ENCODE peak calls at places on chromosomes 7 and 10, in five cellular contexts. One of them, this sample, is unnamed.

GRCh38 chr10:122301055-122301810 is 30.1 kb downstream of the BTBD16 start:
- DNase-seq in cardiac septum: no peak
- DNase-seq in activated CD4-positive, alpha-beta memory T cell treated with anti-CD3 and anti-CD28 coated beads, Interleukin-2, amount 10 ng/mL, durations not matched to agents 7 days and 5 days: peak
- DNase-seq in stimulated activated CD4-positive, alpha-beta T cell treated with anti-CD3 and anti-CD28 coated beads, Interleukin-15, amount 100 ng/mL, for 1 hour: no peak
- DNase-seq in DMS153: no peak
- DNase-seq in this sample: no peak

GRCh38 chr10:131204406-131205152 is 106.9 kb downstream of the TCERG1L start:
- DNase-seq in stimulated activated CD4-positive, alpha-beta T cell treated with anti-CD3 and anti-CD28 coated beads, Interleukin-15, amount 100 ng/mL, for 1 hour: no peak
- DNase-seq in DMS153: no peak
- DNase-seq in cardiac septum: peak
- DNase-seq in activated CD4-positive, alpha-beta memory T cell treated with anti-CD3 and anti-CD28 coated beads, Interleukin-2, amount 10 ng/mL, durations not matched to agents 7 days and 5 days: no peak
- DNase-seq in this sample: no peak

GRCh38 chr7:137682596-137682995 is 164.2 kb downstream of the DGKI start:
- DNase-seq in DMS153: no peak
- DNase-seq in stimulated activated CD4-positive, alpha-beta T cell treated with anti-CD3 and anti-CD28 coated beads, Interleukin-15, amount 100 ng/mL, for 1 hour: no peak
- DNase-seq in activated CD4-positive, alpha-beta memory T cell treated with anti-CD3 and anti-CD28 coated beads, Interleukin-2, amount 10 ng/mL, durations not matched to agents 7 days and 5 days: no peak
- DNase-seq in cardiac septum: no peak
- DNase-seq in this sample: no peak

GRCh38 chr7:32948202-32948601 is 9.0 kb upstream of the FKBP9 start:
- DNase-seq in activated CD4-positive, alpha-beta memory T cell treated with anti-CD3 and anti-CD28 coated beads, Interleukin-2, amount 10 ng/mL, durations not matched to agents 7 days and 5 days: no peak
- DNase-seq in stimulated activated CD4-positive, alpha-beta T cell treated with anti-CD3 and anti-CD28 coated beads, Interleukin-15, amount 100 ng/mL, for 1 hour: no peak
- DNase-seq in cardiac septum: no peak
- DNase-seq in DMS153: no peak
- DNase-seq in this sample: no peak

GRCh38 chr7:87600130-87601124 is at the start of gene ABCB1:
- DNase-seq in stimulated activated CD4-positive, alpha-beta T cell treated with anti-CD3 and anti-CD28 coated beads, Interleukin-15, amount 100 ng/mL, for 1 hour: no peak
- DNase-seq in DMS153: no peak
- DNase-seq in activated CD4-positive, alpha-beta memory T cell treated with anti-CD3 and anti-CD28 coated beads, Interleukin-2, amount 10 ng/mL, durations not matched to agents 7 days and 5 days: peak
- DNase-seq in cardiac septum: peak
- DNase-seq in this sample: peak

GRCh38 chr10:79090134-79090803 is 21.5 kb downstream of the ZMIZ1 start:
- DNase-seq in cardiac septum: no peak
- DNase-seq in activated CD4-positive, alpha-beta memory T cell treated with anti-CD3 and anti-CD28 coated beads, Interleukin-2, amount 10 ng/mL, durations not matched to agents 7 days and 5 days: no peak
- DNase-seq in stimulated activated CD4-positive, alpha-beta T cell treated with anti-CD3 and anti-CD28 coated beads, Interleukin-15, amount 100 ng/mL, for 1 hour: no peak
- DNase-seq in DMS153: no peak
- DNase-seq in this sample: no peak

GRCh38 chr10:88883443-88883799 is 3.4 kb downstream of the STAMBPL1 start:
- DNase-seq in cardiac septum: no peak
- DNase-seq in DMS153: no peak
- DNase-seq in stimulated activated CD4-positive, alpha-beta T cell treated with anti-CD3 and anti-CD28 coated beads, Interleukin-15, amount 100 ng/mL, for 1 hour: no peak
- DNase-seq in activated CD4-positive, alpha-beta memory T cell treated with anti-CD3 and anti-CD28 coated beads, Interleukin-2, amount 10 ng/mL, durations not matched to agents 7 days and 5 days: no peak
- DNase-seq in this sample: no peak

GRCh38 chr7:112023282-112023681 is 182.9 kb downstream of the DOCK4 start:
- DNase-seq in activated CD4-positive, alpha-beta memory T cell treated with anti-CD3 and anti-CD28 coated beads, Interleukin-2, amount 10 ng/mL, durations not matched to agents 7 days and 5 days: no peak
- DNase-seq in stimulated activated CD4-positive, alpha-beta T cell treated with anti-CD3 and anti-CD28 coated beads, Interleukin-15, amount 100 ng/mL, for 1 hour: no peak
- DNase-seq in DMS153: no peak
- DNase-seq in cardiac septum: no peak
- DNase-seq in this sample: no peak

GRCh38 chr10:95478935-95479334 is 82.2 kb downstream of the SORBS1 start:
- DNase-seq in activated CD4-positive, alpha-beta memory T cell treated with anti-CD3 and anti-CD28 coated beads, Interleukin-2, amount 10 ng/mL, durations not matched to agents 7 days and 5 days: no peak
- DNase-seq in stimulated activated CD4-positive, alpha-beta T cell treated with anti-CD3 and anti-CD28 coated beads, Interleukin-15, amount 100 ng/mL, for 1 hour: no peak
- DNase-seq in cardiac septum: no peak
- DNase-seq in DMS153: no peak
- DNase-seq in this sample: no peak

GRCh38 chr10:80281784-80282505 is 7.5 kb downstream of the MAT1A start:
- DNase-seq in stimulated activated CD4-positive, alpha-beta T cell treated with anti-CD3 and anti-CD28 coated beads, Interleukin-15, amount 100 ng/mL, for 1 hour: no peak
- DNase-seq in cardiac septum: peak
- DNase-seq in DMS153: no peak
- DNase-seq in activated CD4-positive, alpha-beta memory T cell treated with anti-CD3 and anti-CD28 coated beads, Interleukin-2, amount 10 ng/mL, durations not matched to agents 7 days and 5 days: no peak
- DNase-seq in this sample: peak

GRCh38 chr10:124665980-124666379 is 78.2 kb downstream of the FAM53B start:
- DNase-seq in stimulated activated CD4-positive, alpha-beta T cell treated with anti-CD3 and anti-CD28 coated beads, Interleukin-15, amount 100 ng/mL, for 1 hour: no peak
- DNase-seq in cardiac septum: no peak
- DNase-seq in DMS153: no peak
- DNase-seq in activated CD4-positive, alpha-beta memory T cell treated with anti-CD3 and anti-CD28 coated beads, Interleukin-2, amount 10 ng/mL, durations not matched to agents 7 days and 5 days: no peak
- DNase-seq in this sample: no peak

GRCh38 chr10:114044251-114045070 is 795 bp downstream of the ADRB1 start:
- DNase-seq in stimulated activated CD4-positive, alpha-beta T cell treated with anti-CD3 and anti-CD28 coated beads, Interleukin-15, amount 100 ng/mL, for 1 hour: no peak
- DNase-seq in DMS153: no peak
- DNase-seq in cardiac septum: no peak
- DNase-seq in activated CD4-positive, alpha-beta memory T cell treated with anti-CD3 and anti-CD28 coated beads, Interleukin-2, amount 10 ng/mL, durations not matched to agents 7 days and 5 days: no peak
- DNase-seq in this sample: no peak

GRCh38 chr10:71010730-71011129 is 122.4 kb upstream of the PCBD1 start:
- DNase-seq in activated CD4-positive, alpha-beta memory T cell treated with anti-CD3 and anti-CD28 coated beads, Interleukin-2, amount 10 ng/mL, durations not matched to agents 7 days and 5 days: no peak
- DNase-seq in cardiac septum: no peak
- DNase-seq in DMS153: no peak
- DNase-seq in stimulated activated CD4-positive, alpha-beta T cell treated with anti-CD3 and anti-CD28 coated beads, Interleukin-15, amount 100 ng/mL, for 1 hour: no peak
- DNase-seq in this sample: no peak

This sample was measured in activated CD8-positive, alpha-beta memory T cell treated with anti-CD3 and anti-CD28 coated beads, Interleukin-2, amount 10 ng/mL, durations not matched to agents 7 days and 5 days.